ENCODE peak calls at places on chromosome 17, in seven cellular contexts. R is IMR-90, K is H9, G is mesenchymal stem cell, S is neuronal stem cell, L is trophoblast cell, Y is H1. J is an unnamed sample.

GRCh38 chr17:32136856-32137255 is 5.4 kb upstream of the RHOT1 start:
- DNase-seq in R (no peak), K (no peak), G (no peak), S (no peak), L (no peak), Y (no peak), J (peak)

GRCh38 chr17:1562178-1562643 is 381 bp downstream of the PITPNA start:
- DNase-seq in R (no peak), K (peak), G (peak), S (no peak), L (peak), Y (no peak), J (no peak)

GRCh38 chr17:29835438-29836351 is 94.3 kb downstream of the SSH2 start:
- DNase-seq in R (peak), K (no peak), G (no peak), S (no peak), L (peak), Y (no peak), J (peak)

GRCh38 chr17:20116683-20117309 is 107.6 kb downstream of the SPECC1 start:
- DNase-seq in R (peak), K (peak), G (peak), S (peak), L (peak), Y (no peak), J (peak)

GRCh38 chr17:35148144-35148543 is 527 bp downstream of the UNC45B start:
- DNase-seq in R (no peak), K (no peak), G (no peak), S (no peak), L (peak), Y (no peak), J (no peak)

GRCh38 chr17:3755335-3756030 is 31.8 kb downstream of the HASPIN start:
- DNase-seq in R (no peak), K (no peak), G (no peak), S (no peak), L (no peak), Y (no peak), J (no peak)

GRCh38 chr17:77208856-77209255 is 68.1 kb downstream of the SEC14L1 start:
- DNase-seq in R (peak), K (no peak), G (peak), S (no peak), L (no peak), Y (no peak), J (no peak)

GRCh38 chr17:81509048-81509686 is 3.4 kb downstream of the ACTG1 start:
- DNase-seq in R (no peak), K (peak), G (no peak), S (no peak), L (peak), Y (no peak), J (peak)

GRCh38 chr17:29004081-29004692 is 1.6 kb downstream of the SEZ6 start:
- DNase-seq in R (peak), K (no peak), G (peak), S (no peak), L (peak), Y (no peak), J (peak)

GRCh38 chr17:11705111-11705510 is 106.8 kb downstream of the DNAH9 start:
- DNase-seq in R (no peak), K (no peak), G (no peak), S (no peak), L (no peak), Y (no peak), J (no peak)

GRCh38 chr17:29622337-29623282 is at the start of gene CORO6:
- DNase-seq in R (peak), K (peak), G (peak), S (peak), L (peak), Y (no peak), J (peak)

GRCh38 chr17:79917902-79918484 is 78.8 kb upstream of the CBX4 start:
- DNase-seq in R (no peak), K (no peak), G (no peak), S (no peak), L (no peak), Y (no peak), J (no peak)
- H3K4ac ChIP-seq in R (no peak), K (no peak), G (no peak), S (no peak), L (no peak), Y (peak), J (no peak)

GRCh38 chr17:75049057-75049456 is 2.0 kb downstream of the KCTD2 start:
- DNase-seq in R (no peak), K (no peak), G (no peak), S (no peak), L (no peak), Y (no peak), J (no peak)
- H3K27ac ChIP-seq in R (no peak), K (no peak), G (no peak), S (no peak), L (no peak), Y (no peak), J (no peak)

GRCh38 chr17:21388066-21388465 is 11.9 kb downstream of the KCNJ12 start:
- DNase-seq in R (no peak), K (no peak), G (no peak), S (no peak), L (no peak), Y (no peak), J (no peak)
- H3K4ac ChIP-seq in R (no peak), K (no peak), G (no peak), S (no peak), L (no peak), Y (no peak), J (no peak)

GRCh38 chr17:55390364-55390977 is 31.2 kb downstream of the MMD start:
- DNase-seq in R (no peak), K (no peak), G (peak), S (no peak), L (no peak), Y (no peak), J (no peak)

GRCh38 chr17:55391764-55392467 is 29.7 kb downstream of the MMD start:
- DNase-seq in R (no peak), K (no peak), G (no peak), S (no peak), L (no peak), Y (no peak), J (no peak)

GRCh38 chr17:55391244-55391757 is 30.3 kb downstream of the MMD start:
- DNase-seq in R (no peak), K (no peak), G (no peak), S (no peak), L (no peak), Y (no peak), J (no peak)

GRCh38 chr17:55395803-55396505 is 25.7 kb downstream of the MMD start:
- DNase-seq in R (no peak), K (no peak), G (no peak), S (no peak), L (no peak), Y (no peak), J (no peak)

DNA sequence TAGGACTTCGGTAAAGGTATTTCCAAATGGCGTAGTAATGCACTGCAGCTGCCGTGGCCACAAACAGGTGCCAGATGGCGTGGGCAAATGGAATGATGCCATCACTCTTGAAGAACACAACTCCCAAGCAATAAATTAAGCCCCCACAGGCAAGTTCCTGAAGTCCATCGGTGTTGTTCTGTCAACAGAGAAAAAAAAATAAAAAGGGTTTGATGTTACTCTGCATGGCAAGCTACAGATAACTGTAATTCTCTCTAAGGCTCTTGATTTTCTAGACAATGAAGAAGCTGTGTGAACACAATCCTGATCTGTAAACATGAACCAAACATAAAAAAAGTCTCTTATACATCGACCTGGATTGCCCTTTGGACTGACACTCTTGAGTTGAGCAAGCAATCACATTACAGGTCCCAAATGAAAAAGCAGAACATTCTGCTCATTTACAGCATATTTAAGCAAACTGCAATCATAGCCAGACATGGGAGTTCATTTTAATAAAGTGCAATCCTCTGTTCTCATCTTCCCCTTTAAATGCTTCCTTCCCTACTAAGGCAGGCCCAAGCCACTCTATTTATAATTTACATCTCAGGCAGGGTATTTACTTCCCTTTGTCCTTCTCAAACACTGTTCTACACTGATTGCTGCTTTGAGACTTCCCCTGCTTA is 27.1 kb downstream of the MMD start:
- DNase-seq in R (no peak), K (no peak), G (no peak), S (no peak), L (peak), Y (no peak), J (no peak)
- H3K27ac ChIP-seq in R (no peak), K (no peak), G (no peak), S (no peak), L (no peak), Y (no peak), J (no peak)

GRCh38 chr17:64554028-64554637 is 47.4 kb downstream of the CEP95 start:
- DNase-seq in R (no peak), K (no peak), G (no peak), S (no peak), L (no peak), Y (no peak), J (peak)
- H3K4ac ChIP-seq in R (no peak), K (no peak), G (no peak), S (no peak), L (no peak), Y (no peak), J (no peak)

GRCh38 chr17:54749157-54749556 is 151.5 kb upstream of the TOM1L1 start:
- DNase-seq in R (no peak), K (peak), G (no peak), S (no peak), L (no peak), Y (no peak), J (peak)

DNA sequence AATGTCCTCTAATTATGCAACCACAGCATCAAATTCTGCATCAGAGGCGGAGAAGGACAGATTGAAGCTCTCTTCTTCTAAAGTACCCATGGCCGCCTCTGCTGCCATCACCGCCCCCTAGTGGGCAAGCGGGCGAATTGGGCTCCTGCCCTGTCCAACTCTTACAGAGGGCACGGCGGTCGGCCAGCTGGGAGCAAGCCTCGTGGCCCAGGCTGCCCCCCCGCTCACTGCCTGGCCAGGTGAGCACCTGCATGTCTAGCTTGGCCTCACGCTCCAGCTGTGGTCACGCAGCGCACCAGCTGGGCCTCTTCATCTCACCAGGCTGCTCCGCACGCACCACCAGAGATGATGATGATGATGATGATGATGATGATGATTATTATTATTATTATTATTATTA is 146.1 kb upstream of the TOM1L1 start:
- DNase-seq in R (no peak), K (peak), G (no peak), S (no peak), L (no peak), Y (no peak), J (peak)
- H3K27ac ChIP-seq in R (no peak), K (no peak), G (no peak), S (no peak), L (no peak), Y (no peak), J (no peak)

DNA sequence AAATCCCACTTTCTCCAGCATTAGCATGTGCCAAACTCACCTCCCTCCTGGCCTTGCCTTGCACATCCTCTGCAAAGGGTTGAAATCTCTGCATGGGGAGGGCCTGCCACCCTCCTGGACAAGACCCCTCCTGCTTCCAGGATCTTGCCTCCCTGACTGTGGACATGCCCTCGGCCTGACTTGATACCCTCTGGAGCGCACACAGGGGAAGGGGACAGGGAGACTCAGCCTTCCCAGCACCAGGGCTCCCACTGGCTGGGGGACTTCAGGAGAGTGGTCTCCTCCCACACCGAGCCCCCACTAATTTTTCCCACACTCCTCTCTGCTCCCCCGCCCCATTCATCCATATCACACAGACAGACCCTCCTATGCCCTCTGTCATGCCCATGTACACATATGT is 14.3 kb downstream of the SGCA start:
- DNase-seq in R (no peak), K (no peak), G (no peak), S (no peak), L (no peak), Y (no peak), J (no peak)
- H3K4ac ChIP-seq in R (peak), K (no peak), G (no peak), S (no peak), L (no peak), Y (no peak), J (no peak)

GRCh38 chr17:57574040-57574513 is 171.0 kb downstream of the CCDC182 start:
- DNase-seq in R (peak), K (no peak), G (no peak), S (no peak), L (no peak), Y (no peak), J (no peak)

GRCh38 chr17:57572062-57572461 is 173.0 kb downstream of the CCDC182 start:
- DNase-seq in R (no peak), K (no peak), G (no peak), S (no peak), L (no peak), Y (no peak), J (no peak)

GRCh38 chr17:57570740-57571344 is 174.3 kb downstream of the CCDC182 start:
- DNase-seq in R (no peak), K (no peak), G (no peak), S (no peak), L (no peak), Y (no peak), J (no peak)

GRCh38 chr17:57569860-57570259 is 175.2 kb downstream of the CCDC182 start:
- DNase-seq in R (no peak), K (no peak), G (no peak), S (no peak), L (no peak), Y (no peak), J (no peak)

DNA sequence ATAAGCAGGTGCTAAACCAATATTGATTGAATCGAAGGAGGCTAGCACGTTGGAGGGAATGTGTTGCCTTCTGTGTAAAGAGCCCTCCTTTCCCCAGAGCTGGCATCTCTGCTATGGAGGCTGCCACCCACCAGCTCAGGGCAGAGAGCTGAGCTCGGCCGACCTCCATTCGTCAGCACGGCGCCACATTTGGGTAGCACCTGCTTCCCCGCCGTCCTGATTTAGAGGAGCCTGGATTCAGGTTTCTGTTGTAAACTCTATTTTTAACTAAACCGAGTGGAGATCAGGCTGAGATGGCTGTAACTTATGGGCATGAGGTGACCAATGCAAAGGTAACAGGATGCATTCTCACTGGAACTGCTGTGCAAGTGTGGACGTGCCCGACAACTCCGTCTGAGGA is 172.5 kb downstream of the CCDC182 start:
- DNase-seq in R (no peak), K (no peak), G (no peak), S (no peak), L (no peak), Y (no peak), J (no peak)
- H3K27ac ChIP-seq in R (no peak), K (no peak), G (no peak), S (no peak), L (no peak), Y (no peak), J (no peak)

DNA sequence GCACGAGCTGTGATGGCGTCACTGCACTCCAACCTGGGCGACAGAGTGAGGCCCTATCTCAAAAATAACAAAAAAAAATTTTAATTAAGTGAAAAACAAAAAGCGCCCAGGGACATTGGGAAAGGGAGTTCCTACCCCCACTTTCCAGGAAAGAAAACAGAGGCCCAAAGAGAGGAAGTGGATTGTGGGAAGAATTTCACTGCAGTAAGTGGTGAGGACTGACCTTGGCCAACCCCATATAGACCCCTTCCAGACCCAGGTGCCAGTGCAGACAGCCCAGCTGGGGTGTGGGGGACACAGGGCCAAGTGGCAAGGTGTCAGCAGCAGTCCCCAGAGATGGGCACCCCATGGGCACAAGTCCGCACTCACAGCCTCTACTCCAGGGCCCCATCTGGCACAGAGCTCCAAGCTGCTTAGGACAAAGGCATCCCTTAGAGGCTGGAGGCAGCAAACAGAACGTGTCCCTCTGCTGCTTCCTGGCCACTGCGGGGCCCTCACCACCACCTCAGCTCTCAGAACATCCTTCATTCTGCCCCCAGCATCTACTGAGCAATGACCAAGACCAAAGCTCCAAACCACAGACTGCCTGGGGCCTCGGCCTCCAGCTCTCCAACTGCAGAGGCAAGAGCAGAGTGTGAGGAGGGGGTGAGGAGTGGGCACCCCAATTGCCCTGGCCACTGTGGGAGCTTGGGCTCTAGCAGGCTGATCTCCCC is 29.2 kb upstream of the KRT17 start:
- DNase-seq in R (no peak), K (no peak), G (no peak), S (no peak), L (peak), Y (no peak), J (no peak)
- H3K4ac ChIP-seq in R (no peak), K (no peak), G (no peak), S (peak), L (no peak), Y (no peak), J (no peak)